ENCODE peak calls at places on chromosomes 11 and 22, in six cellular contexts. One of them, this sample, is unnamed.

GRCh38 chr11:14500181-14500651 is 605 bp upstream of the COPB1 start:
- DNase-seq in NCI-H2029: peak; percentile 36
- DNase-seq in cerebellar nuclear complex: no peak
- DNase-seq in mesothelial cell of epicardium: no peak
- DNase-seq in body of pancreas: peak; percentile 58
- DNase-seq in substantia nigra: no peak
- DNase-seq in this sample: peak; percentile 43

GRCh38 chr22:22022977-22023534 is 40.5 kb upstream of the TOP3B start:
- DNase-seq in mesothelial cell of epicardium: no peak
- DNase-seq in body of pancreas: no peak
- DNase-seq in cerebellar nuclear complex: no peak
- DNase-seq in NCI-H2029: no peak
- DNase-seq in substantia nigra: no peak
- DNase-seq in this sample: no peak

GRCh38 chr11:35321532-35322320 is 97.6 kb downstream of the SLC1A2 start:
- DNase-seq in mesothelial cell of epicardium: no peak
- DNase-seq in NCI-H2029: no peak
- DNase-seq in cerebellar nuclear complex: no peak
- DNase-seq in body of pancreas: peak; percentile 42
- DNase-seq in substantia nigra: no peak
- DNase-seq in this sample: no peak

GRCh38 chr11:67609316-67609715 is 2.6 kb downstream of the NDUFV1 start:
- DNase-seq in body of pancreas: peak; percentile 12
- DNase-seq in mesothelial cell of epicardium: no peak
- DNase-seq in cerebellar nuclear complex: no peak
- DNase-seq in NCI-H2029: no peak
- DNase-seq in substantia nigra: no peak
- DNase-seq in this sample: no peak

GRCh38 chr11:101010899-101011298 is 118.7 kb downstream of the PGR start:
- DNase-seq in NCI-H2029: no peak
- DNase-seq in substantia nigra: no peak
- DNase-seq in cerebellar nuclear complex: no peak
- DNase-seq in body of pancreas: no peak
- DNase-seq in mesothelial cell of epicardium: no peak
- DNase-seq in this sample: no peak

GRCh38 chr11:64340671-64341335 is 799 bp downstream of the CCDC88B start:
- DNase-seq in cerebellar nuclear complex: no peak
- DNase-seq in substantia nigra: no peak
- DNase-seq in body of pancreas: peak; percentile 19
- DNase-seq in NCI-H2029: no peak
- DNase-seq in mesothelial cell of epicardium: peak; percentile 74
- DNase-seq in this sample: no peak

GRCh38 chr11:119774180-119774763 is 45.3 kb upstream of the NECTIN1 start:
- DNase-seq in body of pancreas: no peak
- DNase-seq in substantia nigra: no peak
- DNase-seq in cerebellar nuclear complex: no peak
- DNase-seq in NCI-H2029: no peak
- DNase-seq in mesothelial cell of epicardium: peak; percentile 53
- DNase-seq in this sample: no peak

GRCh38 chr11:63663809-63664208 is 7.4 kb downstream of the ATL3 start:
- DNase-seq in substantia nigra: no peak
- DNase-seq in cerebellar nuclear complex: no peak
- DNase-seq in NCI-H2029: no peak
- DNase-seq in mesothelial cell of epicardium: no peak
- DNase-seq in body of pancreas: no peak
- DNase-seq in this sample: no peak

GRCh38 chr11:72521672-72522071 is 87.3 kb upstream of the CLPB start:
- DNase-seq in mesothelial cell of epicardium: no peak
- DNase-seq in NCI-H2029: no peak
- DNase-seq in cerebellar nuclear complex: no peak
- DNase-seq in substantia nigra: no peak
- DNase-seq in body of pancreas: no peak
- DNase-seq in this sample: no peak

This sample was measured in NCI-H187 treated with DMSO at 0.1 percent for 48 hours.